ENCODE peak calls at places on chromosome 10, in six cellular contexts. One of them, this sample, is unnamed.

GRCh38 chr10:21020545-21020944 is 123.4 kb upstream of the NEBL start:
- DNase-seq in fibroblast of mammary gland: peak
- DNase-seq in lower lobe of right lung: no peak
- DNase-seq in GM13976: peak
- DNase-seq in astrocyte of the spinal cord: peak
- DNase-seq in NCI-H1092: no peak
- DNase-seq in this sample: peak

GRCh38 chr10:33494000-33494399 is 159.5 kb upstream of the NRP1 start:
- DNase-seq in lower lobe of right lung: no peak
- DNase-seq in NCI-H1092: no peak
- DNase-seq in GM13976: no peak
- DNase-seq in astrocyte of the spinal cord: no peak
- DNase-seq in fibroblast of mammary gland: no peak
- DNase-seq in this sample: no peak

GRCh38 chr10:127600479-127600878 is 51.4 kb downstream of the NPS start:
- DNase-seq in lower lobe of right lung: no peak
- DNase-seq in GM13976: no peak
- DNase-seq in fibroblast of mammary gland: no peak
- DNase-seq in NCI-H1092: no peak
- DNase-seq in astrocyte of the spinal cord: no peak
- DNase-seq in this sample: no peak

GRCh38 chr10:79602953-79603352 is 7.8 kb upstream of the SFTPA1 start:
- DNase-seq in fibroblast of mammary gland: no peak
- DNase-seq in GM13976: no peak
- DNase-seq in astrocyte of the spinal cord: no peak
- DNase-seq in lower lobe of right lung: no peak
- DNase-seq in NCI-H1092: no peak
- DNase-seq in this sample: no peak

GRCh38 chr10:95864906-95865813 is 42.6 kb upstream of the CC2D2B start:
- DNase-seq in fibroblast of mammary gland: peak
- DNase-seq in NCI-H1092: no peak
- DNase-seq in GM13976: peak
- DNase-seq in lower lobe of right lung: no peak
- DNase-seq in astrocyte of the spinal cord: peak
- DNase-seq in this sample: no peak

GRCh38 chr10:128158024-128158795 is 32.0 kb upstream of the MKI67 start:
- DNase-seq in lower lobe of right lung: no peak
- DNase-seq in GM13976: no peak
- DNase-seq in NCI-H1092: no peak
- DNase-seq in astrocyte of the spinal cord: no peak
- DNase-seq in fibroblast of mammary gland: no peak
- DNase-seq in this sample: no peak

GRCh38 chr10:42650374-42650773 is 12.0 kb upstream of the ZNF33B start:
- DNase-seq in fibroblast of mammary gland: no peak
- DNase-seq in astrocyte of the spinal cord: no peak
- DNase-seq in GM13976: no peak
- DNase-seq in lower lobe of right lung: no peak
- DNase-seq in NCI-H1092: no peak
- DNase-seq in this sample: no peak

GRCh38 chr10:121910673-121911420 is 17.0 kb downstream of the ATE1 start:
- DNase-seq in lower lobe of right lung: no peak
- DNase-seq in GM13976: peak
- DNase-seq in NCI-H1092: no peak
- DNase-seq in astrocyte of the spinal cord: peak
- DNase-seq in fibroblast of mammary gland: peak
- DNase-seq in this sample: no peak

GRCh38 chr10:47412869-47413268 is 28.8 kb upstream of the ZNF488 start:
- DNase-seq in GM13976: no peak
- DNase-seq in astrocyte of the spinal cord: no peak
- DNase-seq in NCI-H1092: no peak
- DNase-seq in lower lobe of right lung: no peak
- DNase-seq in fibroblast of mammary gland: peak
- DNase-seq in this sample: no peak

GRCh38 chr10:70053212-70053895 is 708 bp downstream of the MACROH2A2 start:
- DNase-seq in lower lobe of right lung: no peak
- DNase-seq in NCI-H1092: no peak
- DNase-seq in astrocyte of the spinal cord: peak
- DNase-seq in GM13976: peak
- DNase-seq in fibroblast of mammary gland: no peak
- DNase-seq in this sample: no peak